ENCODE peak calls at places on chromosomes 7 and 10, in eight cellular contexts. H is CD14-positive monocyte; Y is AG08396; W is Jurkat, Clone E6-1; C is iris pigment epithelial cell; D is LoVo; O is NCI-H460; S is substantia nigra. K is an unnamed sample.
A peak's percentile ranks its signal among the peaks of the same experiment; 100 is the strongest.

GRCh38 chr10:131977323-131978096 is 4.2 kb downstream of the BNIP3 start:
- DNase-seq in C (no peak), Y (no peak), D (no peak), O (no peak), H (no peak), S (no peak), W (no peak), K (no peak)

GRCh38 chr7:138097064-138097741 is 20.9 kb downstream of the AKR1D1 start:
- DNase-seq in C (peak; percentile 40), D (peak; percentile 38), O (peak; percentile 14), H (no peak), W (peak; percentile 45), Y (no peak), S (no peak), K (peak; percentile 52)

GRCh38 chr10:22334414-22335203 is 10.7 kb upstream of the SPAG6 start:
- DNase-seq in W (no peak), C (no peak), D (no peak), S (no peak), Y (no peak), O (no peak), H (no peak), K (no peak)

GRCh38 chr7:121081327-121081936 is 92.9 kb downstream of the CPED1 start:
- DNase-seq in O (peak; percentile 75), Y (no peak), C (peak; percentile 83), H (no peak), W (peak; percentile 39), D (peak; percentile 74), S (no peak), K (peak; percentile 40)

GRCh38 chr7:25886387-25887240 is 265.4 kb upstream of the NFE2L3 start:
- DNase-seq in W (no peak), S (no peak), O (no peak), C (no peak), H (no peak), Y (no peak), D (no peak), K (no peak)

GRCh38 chr10:130986828-130987227 is 324.7 kb downstream of the TCERG1L start:
- DNase-seq in Y (no peak), W (no peak), O (no peak), S (no peak), H (no peak), D (no peak), C (no peak), K (no peak)

GRCh38 chr10:60430017-60430416 is 40.3 kb upstream of the ANK3 start:
- DNase-seq in H (no peak), C (peak; percentile 59), W (no peak), S (no peak), O (no peak), Y (peak; percentile 50), D (no peak), K (peak; percentile 57)

GRCh38 chr7:100612730-100613446 is 548 bp downstream of the MOSPD3 start:
- DNase-seq in D (no peak), C (no peak), O (no peak), H (no peak), W (no peak), Y (no peak), S (no peak), K (no peak)

GRCh38 chr7:82655965-82656364 is 212.4 kb upstream of the CACNA2D1 start:
- DNase-seq in H (no peak), D (no peak), C (no peak), S (no peak), O (no peak), W (no peak), Y (no peak), K (no peak)

GRCh38 chr10:69952069-69952800 is 100.4 kb upstream of the MACROH2A2 start:
- DNase-seq in Y (no peak), O (no peak), S (no peak), C (no peak), H (peak; percentile 5), D (no peak), W (no peak), K (no peak)

GRCh38 chr10:124065382-124066155 is 27.8 kb downstream of the CHST15 start:
- DNase-seq in C (no peak), H (no peak), O (no peak), D (no peak), S (no peak), Y (no peak), W (no peak), K (no peak)

GRCh38 chr7:8192897-8193296 is 69.1 kb downstream of the ICA1 start:
- DNase-seq in W (no peak), H (no peak), D (no peak), O (no peak), Y (no peak), C (no peak), S (no peak), K (no peak)

GRCh38 chr10:43026039-43026973 is 50.6 kb upstream of the RET start:
- DNase-seq in D (no peak), H (no peak), Y (no peak), S (no peak), C (no peak), O (no peak), W (no peak), K (no peak)

GRCh38 chr7:150335101-150335773 is 6.2 kb downstream of the RARRES2 start:
- DNase-seq in O (no peak), Y (peak; percentile 86), S (no peak), C (peak; percentile 78), W (no peak), H (no peak), D (no peak), K (no peak)

GRCh38 chr10:119045561-119045960 is 16.0 kb downstream of the NANOS1 start:
- DNase-seq in H (no peak), W (no peak), S (no peak), Y (no peak), D (no peak), O (no peak), C (no peak), K (no peak)

GRCh38 chr10:104327745-104328635 is 10.3 kb downstream of the ITPRIP start:
- DNase-seq in O (no peak), Y (peak; percentile 66), W (peak; percentile 49), D (no peak), C (peak; percentile 89), H (peak; percentile 57), S (no peak), K (no peak)

GRCh38 chr10:95430231-95430951 is 130.8 kb downstream of the SORBS1 start:
- DNase-seq in C (peak; percentile 40), W (peak; percentile 38), D (peak; percentile 62), H (no peak), S (no peak), O (peak; percentile 56), Y (peak; percentile 78), K (no peak)

GRCh38 chr10:5812283-5813090 is 747 bp downstream of the GDI2 start:
- DNase-seq in Y (peak; percentile 56), S (no peak), D (peak; percentile 20), C (no peak), O (no peak), H (no peak), W (no peak), K (no peak)

GRCh38 chr10:98212204-98212603 is 55.8 kb downstream of the LOXL4 start:
- DNase-seq in Y (no peak), W (no peak), D (no peak), C (no peak), O (no peak), H (no peak), S (no peak), K (peak; percentile 28)

GRCh38 chr10:113038183-113038582 is 88.1 kb downstream of the TCF7L2 start:
- DNase-seq in S (no peak), D (no peak), H (no peak), Y (no peak), C (no peak), W (no peak), O (no peak), K (no peak)

GRCh38 chr10:48636231-48636630 is 31.4 kb upstream of the ARHGAP22 start:
- DNase-seq in S (no peak), H (no peak), C (no peak), D (no peak), Y (no peak), O (no peak), W (no peak), K (no peak)

GRCh38 chr7:4931932-4932331 is 27.1 kb downstream of the MMD2 start:
- DNase-seq in O (no peak), D (no peak), H (no peak), W (no peak), Y (peak; percentile 24), C (no peak), S (peak; percentile 76), K (no peak)

GRCh38 chr10:93080350-93081046 is 6.8 kb downstream of the CYP26A1 start:
- DNase-seq in S (peak; percentile 19), D (peak; percentile 54), H (no peak), C (peak; percentile 56), W (peak; percentile 19), O (peak; percentile 56), Y (peak; percentile 87), K (no peak)

GRCh38 chr7:138917771-138918170 is 63.4 kb downstream of the KIAA1549 start:
- DNase-seq in Y (no peak), O (no peak), W (no peak), H (no peak), C (no peak), S (no peak), D (no peak), K (no peak)

GRCh38 chr7:76327610-76328009 is 25.1 kb downstream of the HSPB1 start:
- DNase-seq in D (no peak), W (peak; percentile 95), O (no peak), S (no peak), C (no peak), H (no peak), Y (no peak), K (no peak)

GRCh38 chr7:95126053-95126709 is 198.2 kb downstream of the PON1 start:
- DNase-seq in D (no peak), C (no peak), O (no peak), S (no peak), H (no peak), W (no peak), Y (no peak), K (no peak)

GRCh38 chr7:142927085-142927745 is 6.3 kb downstream of the TRPV5 start:
- DNase-seq in W (no peak), Y (no peak), O (no peak), D (no peak), H (peak; percentile 68), C (no peak), S (no peak), K (peak; percentile 84)

GRCh38 chr10:12022580-12023257 is 19.9 kb downstream of the UPF2 start:
- DNase-seq in O (no peak), Y (no peak), D (no peak), H (no peak), W (no peak), S (no peak), C (no peak), K (no peak)

GRCh38 chr7:106588576-106589494 is 72.1 kb downstream of the CCDC71L start:
- DNase-seq in W (no peak), D (no peak), O (no peak), C (no peak), S (no peak), Y (no peak), H (no peak), K (no peak)

GRCh38 chr10:3995302-3996210 is 210.5 kb upstream of the KLF6 start:
- DNase-seq in O (no peak), C (peak; percentile 78), S (no peak), Y (no peak), W (no peak), D (no peak), H (no peak), K (no peak)

GRCh38 chr7:104065491-104065890 is 76.0 kb upstream of the RELN start:
- DNase-seq in S (no peak), D (no peak), Y (no peak), W (no peak), C (no peak), H (no peak), O (no peak), K (no peak)

GRCh38 chr7:50382455-50382854 is 67.7 kb downstream of the FIGNL1 start:
- DNase-seq in O (no peak), Y (no peak), C (no peak), H (no peak), S (no peak), D (no peak), W (no peak), K (no peak)

GRCh38 chr10:34433241-34434076 is 381.6 kb downstream of the PARD3 start:
- DNase-seq in S (no peak), W (no peak), Y (no peak), C (peak; percentile 77), D (no peak), O (no peak), H (no peak), K (no peak)

GRCh38 chr10:31961675-31962074 is 33.0 kb upstream of the ARHGAP12 start:
- DNase-seq in H (peak; percentile 60), D (no peak), W (peak; percentile 45), C (peak; percentile 86), S (no peak), Y (no peak), O (no peak), K (no peak)